ENCODE peak calls at places on chromosome 22, in seven cellular contexts. V is activated CD8-positive, alpha-beta memory T cell treated with anti-CD3 and anti-CD28 coated beads, Interleukin-2, amount 50 U/mL, for 4 hours; O is G401; S is PC-3; T is activated naive CD8-positive, alpha-beta T cell treated with anti-CD3 and anti-CD28 coated beads, Interleukin-2, amount 50 U/mL, for 24 hours; N is GM12878; E is astrocyte of the cerebellum. R is an unnamed sample.

GRCh38 chr22:27159716-27160295 is 502.4 kb downstream of the MIAT start:
- DNase-seq in V (no peak), O (no peak), S (no peak), T (no peak), N (no peak), E (no peak), R (no peak)

GRCh38 chr22:33299245-33299956 is 241.2 kb upstream of the SYN3 start:
- DNase-seq in V (no peak), O (no peak), S (no peak), T (peak), N (peak), E (no peak), R (no peak)

GRCh38 chr22:46336119-46337078 is 885 bp downstream of the TRMU start:
- DNase-seq in V (no peak), O (peak), S (peak), T (peak), N (no peak), E (no peak), R (no peak)

GRCh38 chr22:43919106-43919965 is 4.3 kb upstream of the PNPLA3 start:
- DNase-seq in V (no peak), O (no peak), S (peak), T (no peak), N (no peak), E (no peak), R (no peak)

GRCh38 chr22:22388494-22388893 is 120.0 kb downstream of the ZNF280B start:
- DNase-seq in V (no peak), O (no peak), S (no peak), T (no peak), N (no peak), E (no peak), R (no peak)

GRCh38 chr22:44678245-44678979 is 23.6 kb upstream of the PRR5 start:
- DNase-seq in V (no peak), O (no peak), S (no peak), T (no peak), N (no peak), E (no peak), R (no peak)

GRCh38 chr22:50674606-50675552 is 2.3 kb downstream of the SHANK3 start:
- DNase-seq in V (peak), O (peak), S (peak), T (no peak), N (no peak), E (no peak), R (peak)

GRCh38 chr22:17997456-17997855 is 26.9 kb downstream of the MICAL3 start:
- DNase-seq in V (no peak), O (no peak), S (peak), T (no peak), N (no peak), E (no peak), R (no peak)

GRCh38 chr22:37545703-37546435 is 14.4 kb upstream of the CDC42EP1 start:
- DNase-seq in V (no peak), O (peak), S (peak), T (no peak), N (no peak), E (peak), R (no peak)